ENCODE peak calls at places on chromosome 7, in six cellular contexts. Q, L, B, G, S and M are unnamed samples.

GRCh38 chr7:47787249-47788069 is 160.8 kb downstream of the PKD1L1 start:
- ATAC-seq in Q (peak; percentile 15), L (peak; percentile 3), B (no peak), G (no peak), S (no peak), M (no peak)

GRCh38 chr7:12210179-12211053 is 678 bp upstream of the TMEM106B start:
- ATAC-seq in Q (peak; percentile 68), L (peak; percentile 54), B (peak; percentile 47), G (peak; percentile 45), S (peak; percentile 83), M (peak; percentile 47)

GRCh38 chr7:151174246-151175046 is 7.0 kb upstream of the GBX1 start:
- ATAC-seq in Q (no peak), L (no peak), B (no peak), G (no peak), S (no peak), M (peak; percentile 44)

GRCh38 chr7:103765891-103766290 is 223.6 kb downstream of the RELN start:
- ATAC-seq in Q (no peak), L (no peak), B (no peak), G (no peak), S (no peak), M (no peak)

GRCh38 chr7:30584970-30585369 is 9.7 kb upstream of the GARS1 start:
- ATAC-seq in Q (no peak), L (no peak), B (no peak), G (no peak), S (no peak), M (no peak)

GRCh38 chr7:30992414-30992813 is 28.7 kb downstream of the GHRHR start:
- ATAC-seq in Q (no peak), L (no peak), B (no peak), G (no peak), S (no peak), M (no peak)

GRCh38 chr7:156994417-156994816 is 16.0 kb downstream of the MNX1 start:
- ATAC-seq in Q (no peak), L (no peak), B (no peak), G (no peak), S (no peak), M (no peak)

GRCh38 chr7:156845379-156846101 is 47.4 kb downstream of the LMBR1 start:
- ATAC-seq in Q (no peak), L (no peak), B (no peak), G (no peak), S (no peak), M (no peak)

GRCh38 chr7:22361795-22362194 is 4.8 kb upstream of the RAPGEF5 start:
- ATAC-seq in Q (no peak), L (no peak), B (no peak), G (no peak), S (no peak), M (no peak)

GRCh38 chr7:138388673-138389491 is 71.2 kb upstream of the TRIM24 start:
- ATAC-seq in Q (peak; percentile 78), L (peak; percentile 92), B (no peak), G (no peak), S (no peak), M (no peak)

GRCh38 chr7:43553999-43554398 is 28.9 kb upstream of the STK17A start:
- ATAC-seq in Q (no peak), L (peak; percentile 62), B (peak; percentile 81), G (no peak), S (peak; percentile 86), M (peak; percentile 31)

GRCh38 chr7:112381311-112382091 is 68.8 kb upstream of the IFRD1 start:
- ATAC-seq in Q (no peak), L (no peak), B (no peak), G (no peak), S (no peak), M (no peak)

GRCh38 chr7:132351858-132352539 is 224.3 kb downstream of the PLXNA4 start:
- ATAC-seq in Q (no peak), L (no peak), B (no peak), G (no peak), S (no peak), M (no peak)

GRCh38 chr7:108097703-108098102 is 32.5 kb downstream of the LAMB4 start:
- ATAC-seq in Q (no peak), L (no peak), B (peak; percentile 68), G (no peak), S (no peak), M (no peak)
- H3K4me1 ChIP-seq in Q (peaks cover 40% of the 10 kb centered on the region), L (peaks cover 39% of the 10 kb centered on the region), B (peaks cover 17% of the 10 kb centered on the region), G (no peaks in the 10 kb centered on the region), S (peaks cover 26% of the 10 kb centered on the region), M (peaks cover 56% of the 10 kb centered on the region)

GRCh38 chr7:117133125-117133524 is 179.8 kb downstream of the ST7 start:
- ATAC-seq in Q (no peak), L (no peak), B (no peak), G (no peak), S (no peak), M (no peak)
- H3K27ac ChIP-seq in Q (peak overlapping the region; percentile 85), L (no peak overlapping the region), B (no peak overlapping the region), G (no peak overlapping the region), S (no peak overlapping the region), M (no peak overlapping the region)

DNA sequence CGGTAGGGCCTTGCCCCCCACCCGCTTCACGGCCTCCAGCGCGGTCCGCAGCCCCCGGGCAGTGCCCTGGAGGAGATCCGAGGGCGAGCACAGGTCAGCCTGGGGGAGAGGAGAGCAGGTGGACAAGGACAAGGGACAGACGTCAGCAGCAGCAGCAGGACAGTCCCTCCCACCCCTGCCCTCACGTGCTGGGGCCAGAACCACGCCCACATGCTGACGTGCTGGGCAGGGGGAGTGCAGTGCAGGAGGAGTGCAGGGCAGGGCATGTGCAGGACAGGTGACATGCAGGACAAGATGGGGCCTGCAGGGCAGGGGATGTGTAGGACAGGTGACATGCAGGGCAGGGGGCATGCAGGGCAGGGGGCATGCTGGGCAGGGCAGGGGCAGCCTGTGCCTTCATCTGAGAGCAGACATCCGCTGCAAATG is 1.5 kb upstream of the SAP25 start:
- ATAC-seq in Q (no peak), L (no peak), B (peak; percentile 59), G (no peak), S (no peak), M (no peak)
- TF ChIP-seq EP300 in Q (no peak), L (no peak), B (no peak), G (no peak), S (no peak), M (no peak)

GRCh38 chr7:99617187-99617781 is 538 bp downstream of the ZSCAN25 start:
- ATAC-seq in Q (no peak), L (no peak), B (peak; percentile 78), G (peak; percentile 72), S (peak; percentile 62), M (no peak)

GRCh38 chr7:99615989-99616358 is 772 bp upstream of the ZSCAN25 start:
- ATAC-seq in Q (no peak), L (no peak), B (no peak), G (no peak), S (no peak), M (no peak)

GRCh38 chr7:99618726-99619125 is 2.0 kb downstream of the ZSCAN25 start:
- ATAC-seq in Q (no peak), L (no peak), B (no peak), G (no peak), S (no peak), M (no peak)

GRCh38 chr7:99614495-99614894 is 2.3 kb upstream of the ZSCAN25 start:
- ATAC-seq in Q (no peak), L (no peak), B (no peak), G (no peak), S (no peak), M (no peak)

DNA sequence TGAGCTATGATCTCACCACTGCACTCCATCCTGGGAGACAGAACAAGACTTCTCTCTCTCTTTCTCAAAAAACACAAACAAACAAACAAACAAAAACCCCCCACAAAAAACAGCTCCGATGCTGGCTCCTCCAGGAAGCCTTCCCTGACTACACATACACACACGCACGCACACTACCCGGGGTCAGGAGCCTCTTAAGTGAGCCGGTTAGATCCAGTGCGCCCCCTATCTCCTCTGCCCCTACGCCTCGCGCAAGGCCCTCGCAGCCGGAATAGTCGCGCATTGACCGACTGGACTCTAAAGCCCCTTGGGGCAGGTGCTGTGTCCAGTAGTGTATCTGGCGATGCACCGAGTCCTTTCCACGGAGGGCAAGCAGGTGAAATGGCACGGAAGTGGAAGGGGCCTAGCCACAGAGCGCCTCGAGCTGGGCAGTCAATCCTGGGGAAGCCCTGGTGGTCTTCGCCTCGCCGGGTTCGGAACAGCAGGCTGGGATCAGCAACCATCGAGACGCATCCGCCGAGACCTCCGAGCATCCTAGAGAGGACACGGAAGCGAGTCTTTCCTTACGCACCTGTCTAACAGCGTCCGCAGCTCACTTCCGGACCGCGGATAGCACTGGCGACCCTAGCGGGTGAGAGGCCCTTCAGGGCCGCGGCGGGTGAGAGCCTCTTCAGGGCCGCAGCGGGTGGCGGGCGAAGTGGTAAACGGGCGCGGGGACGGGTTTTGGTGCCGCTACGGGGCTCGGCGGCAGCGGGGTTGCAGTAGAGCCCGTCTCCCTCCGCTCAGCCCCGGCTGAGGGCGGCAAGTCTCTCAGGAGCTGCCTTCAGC is at the start of gene ZSCAN25:
- ATAC-seq in Q (peak; percentile 97), L (peak; percentile 96), B (peak; percentile 97), G (peak; percentile 97), S (peak; percentile 97), M (peak; percentile 97)
- H3K4me1 ChIP-seq in Q (peaks cover 20% of the 10 kb centered on the region), L (peaks cover 25% of the 10 kb centered on the region), B (peaks cover 9% of the 10 kb centered on the region), G (peaks cover 2% of the 10 kb centered on the region), S (peaks cover 12% of the 10 kb centered on the region), M (peaks cover 7% of the 10 kb centered on the region)

DNA sequence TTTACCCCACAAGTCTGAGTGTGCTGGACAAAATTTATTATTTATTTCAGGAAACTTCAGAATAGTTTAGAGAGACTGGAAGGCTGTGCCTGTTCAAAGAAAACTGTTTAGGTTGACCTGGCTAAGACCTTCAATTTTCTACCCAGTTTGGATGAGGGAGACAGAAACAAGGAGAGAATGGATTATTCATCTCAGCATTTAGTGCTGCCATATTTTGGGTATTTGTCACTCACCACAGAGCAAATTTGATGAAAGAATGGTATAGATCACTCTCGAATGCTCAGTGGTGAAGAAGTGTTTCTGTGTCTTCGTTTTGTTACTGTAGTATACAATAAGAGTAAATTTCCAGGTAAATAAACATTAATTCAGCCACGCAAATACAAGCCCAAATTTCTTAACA is 71.8 kb downstream of the SEMA3C start:
- ATAC-seq in Q (no peak), L (no peak), B (no peak), G (no peak), S (no peak), M (no peak)
- H3K27ac ChIP-seq in Q (peak overlapping the region; percentile 30), L (no peak overlapping the region), B (no peak overlapping the region), G (no peak overlapping the region), S (no peak overlapping the region), M (peak overlapping the region; percentile 10)